ENCODE peak calls at places on chromosomes 16 and 17, in eight cellular contexts. O is A549, Q is K562, D is GM23338, G is SK-N-SH, X is HCT116, J is Panc1, L is GM12878. N is an unnamed sample.
A peak's percentile ranks its signal among the peaks of the same experiment; 100 is the strongest.

GRCh38 chr16:24986512-24987303 is 28.5 kb downstream of the ARHGAP17 start:
- DNase-seq in O (peak; percentile 66), Q (peak; percentile 45), D (no peak), G (no peak), X (no peak), J (no peak), L (no peak), N (peak; percentile 85)

GRCh38 chr17:78174870-78175642 is 6.7 kb downstream of the SYNGR2 start:
- DNase-seq in O (no peak), Q (no peak), D (peak; percentile 83), G (no peak), X (no peak), J (no peak), L (no peak), N (no peak)

GRCh38 chr17:31415004-31415454 is 23.6 kb downstream of the RAB11FIP4 start:
- DNase-seq in O (no peak), Q (no peak), D (peak; percentile 40), G (no peak), X (no peak), J (no peak), L (no peak), N (peak; percentile 81)

GRCh38 chr17:32356750-32357149 is 6.8 kb downstream of the ZNF207 start:
- DNase-seq in O (no peak), Q (no peak), D (no peak), G (no peak), X (no peak), J (no peak), L (no peak), N (no peak)

GRCh38 chr16:55494994-55495421 is 13.9 kb upstream of the LPCAT2 start:
- DNase-seq in O (peak; percentile 62), Q (no peak), D (peak; percentile 37), G (peak; percentile 77), X (no peak), J (no peak), L (no peak), N (peak; percentile 77)

GRCh38 chr16:13560151-13560550 is 359.8 kb upstream of the ERCC4 start:
- DNase-seq in O (no peak), Q (peak; percentile 77), D (no peak), G (no peak), X (no peak), J (no peak), L (no peak), N (no peak)

GRCh38 chr17:8599351-8600011 is 31.0 kb downstream of the MYH10 start:
- DNase-seq in O (no peak), Q (no peak), D (no peak), G (no peak), X (no peak), J (no peak), L (no peak), N (no peak)

GRCh38 chr17:65936013-65936412 is 255.9 kb downstream of the CEP112 start:
- DNase-seq in O (no peak), Q (no peak), D (no peak), G (no peak), X (no peak), J (no peak), L (no peak), N (no peak)

GRCh38 chr16:20865420-20866126 is 34.6 kb downstream of the DCUN1D3 start:
- DNase-seq in O (peak; percentile 35), Q (no peak), D (no peak), G (no peak), X (peak; percentile 51), J (no peak), L (peak; percentile 64), N (no peak)

GRCh38 chr16:27230562-27230991 is 27.3 kb downstream of the KDM8 start:
- DNase-seq in O (no peak), Q (no peak), D (peak; percentile 19), G (no peak), X (no peak), J (no peak), L (no peak), N (peak; percentile 92)

GRCh38 chr17:29219378-29220047 is 27.1 kb upstream of the CRYBA1 start:
- DNase-seq in O (peak; percentile 86), Q (peak; percentile 91), D (peak; percentile 98), G (peak; percentile 86), X (peak; percentile 63), J (peak; percentile 41), L (no peak), N (peak; percentile 72)

GRCh38 chr17:927611-928461 is 51.7 kb downstream of the NXN start:
- DNase-seq in O (peak; percentile 72), Q (no peak), D (no peak), G (no peak), X (peak; percentile 76), J (peak; percentile 85), L (no peak), N (no peak)

GRCh38 chr17:28963841-28964240 is 12.5 kb upstream of the PHF12 start:
- DNase-seq in O (no peak), Q (no peak), D (no peak), G (peak; percentile 4), X (no peak), J (no peak), L (no peak), N (no peak)

GRCh38 chr16:49462356-49462988 is 88.9 kb downstream of the C16orf78 start:
- DNase-seq in O (no peak), Q (no peak), D (no peak), G (no peak), X (no peak), J (no peak), L (no peak), N (no peak)

GRCh38 chr16:79110953-79111352 is 489.6 kb downstream of the MAF start:
- DNase-seq in O (no peak), Q (no peak), D (no peak), G (no peak), X (no peak), J (no peak), L (no peak), N (no peak)

GRCh38 chr16:84603115-84603816 is 14.6 kb downstream of the COTL1 start:
- DNase-seq in O (peak; percentile 85), Q (no peak), D (no peak), G (no peak), X (peak; percentile 55), J (peak; percentile 82), L (no peak), N (peak; percentile 82)

GRCh38 chr17:6019959-6020358 is 50.2 kb upstream of the WSCD1 start:
- DNase-seq in O (no peak), Q (no peak), D (no peak), G (no peak), X (no peak), J (no peak), L (no peak), N (no peak)

GRCh38 chr16:72042157-72042660 is 12.1 kb upstream of the HP start:
- DNase-seq in O (no peak), Q (no peak), D (no peak), G (no peak), X (no peak), J (no peak), L (no peak), N (no peak)

GRCh38 chr17:17816831-17817551 is 19.8 kb downstream of the SREBF1 start:
- DNase-seq in O (no peak), Q (no peak), D (no peak), G (no peak), X (no peak), J (no peak), L (no peak), N (no peak)

GRCh38 chr17:17815436-17816200 is 21.2 kb downstream of the SREBF1 start:
- DNase-seq in O (peak; percentile 40), Q (no peak), D (no peak), G (peak; percentile 55), X (no peak), J (no peak), L (no peak), N (no peak)

GRCh38 chr17:17817552-17817947 is 19.2 kb downstream of the SREBF1 start:
- DNase-seq in O (no peak), Q (no peak), D (no peak), G (no peak), X (no peak), J (no peak), L (no peak), N (no peak)

GRCh38 chr17:17815062-17815406 is 21.8 kb downstream of the SREBF1 start:
- DNase-seq in O (no peak), Q (no peak), D (no peak), G (no peak), X (no peak), J (no peak), L (no peak), N (no peak)

DNA sequence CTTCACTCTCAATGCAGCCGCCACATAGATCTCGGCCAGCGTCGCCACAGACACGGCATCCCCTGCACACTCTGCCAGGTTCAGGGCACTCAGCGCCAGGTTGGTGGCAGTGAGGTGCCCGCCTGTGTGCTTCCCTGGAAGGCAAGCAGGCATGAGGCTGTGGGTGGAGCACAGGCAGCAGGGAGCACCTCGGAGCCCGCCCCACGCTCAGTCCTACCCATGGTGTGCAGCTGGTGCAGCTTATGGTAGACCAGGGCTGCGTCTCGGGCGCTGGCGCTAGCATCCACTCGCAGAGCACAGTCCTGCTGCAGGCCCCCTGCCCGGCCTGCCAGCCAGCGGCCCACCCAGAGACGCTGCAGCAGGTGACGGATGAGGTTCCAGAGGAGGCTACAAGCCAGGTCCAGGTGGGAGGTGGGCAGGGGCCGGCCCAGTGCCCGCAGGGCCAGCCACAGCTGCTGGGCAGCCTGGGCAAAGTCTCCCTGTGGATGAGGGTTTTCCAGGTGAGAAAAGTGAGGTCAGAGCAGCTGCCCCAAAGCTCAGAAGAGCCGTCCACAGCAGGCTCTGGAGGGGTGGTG is 20.5 kb downstream of the SREBF1 start:
- DNase-seq in O (no peak), Q (no peak), D (no peak), G (no peak), X (no peak), J (no peak), L (no peak), N (no peak)
- TF ChIP-seq REST in O (no peak), Q (no peak), D (no peak), G (no peak), X (no peak), J (no peak), L (no peak), N (no peak)

GRCh38 chr16:3149630-3150345 is 15.0 kb downstream of the ZNF213 start:
- DNase-seq in O (peak; percentile 83), Q (peak; percentile 82), D (peak; percentile 89), G (peak; percentile 87), X (no peak), J (no peak), L (no peak), N (no peak)
- TF ChIP-seq REST in O (no peak), Q (no peak), D (no peak), G (no peak), X (no peak), J (no peak), L (no peak), N (no peak)

GRCh38 chr16:22948058-22948602 is 134.2 kb downstream of the HS3ST2 start:
- DNase-seq in O (no peak), Q (no peak), D (peak; percentile 78), G (no peak), X (no peak), J (no peak), L (no peak), N (peak; percentile 5)
- TF ChIP-seq REST in O (no peak), Q (no peak), D (no peak), G (no peak), X (no peak), J (no peak), L (no peak), N (no peak)

DNA sequence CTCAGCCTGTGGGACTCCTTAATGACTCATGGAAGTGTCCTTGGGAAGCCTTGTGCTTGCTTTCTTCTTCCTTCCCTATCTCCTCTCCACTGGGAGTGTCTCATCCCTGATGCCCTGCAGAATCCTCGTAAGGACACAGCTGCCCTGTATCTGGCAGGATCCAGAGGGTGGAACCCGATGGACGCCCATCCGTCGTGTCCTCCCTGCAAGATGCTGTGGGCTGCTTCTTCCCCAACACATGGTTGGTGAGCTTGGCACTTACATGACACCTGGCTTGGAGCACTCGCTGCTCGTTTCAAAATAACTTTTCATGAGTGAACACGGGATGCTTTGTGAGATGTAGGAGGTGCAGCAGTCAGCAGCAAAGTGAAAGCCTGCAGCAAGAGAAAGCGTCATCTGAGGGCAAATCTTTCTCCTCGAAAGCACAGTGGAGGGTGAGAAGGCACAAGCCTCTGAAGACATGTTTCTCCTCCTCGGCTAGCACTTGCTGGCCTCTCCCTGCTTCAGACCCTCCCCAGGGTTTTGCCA is 3.3 kb downstream of the CCL15 start:
- DNase-seq in O (no peak), Q (no peak), D (no peak), G (no peak), X (no peak), J (no peak), L (no peak), N (no peak)
- TF ChIP-seq REST in O (no peak), Q (no peak), D (no peak), G (no peak), X (no peak), J (no peak), L (no peak), N (no peak)